ENCODE peak calls at places on chromosomes 5 and 9, in six cellular contexts. M is IMR-90; A is breast epithelium; E is neural crest cell; P is CD4-positive, alpha-beta T cell; J is AG10803. Q is an unnamed sample.

GRCh38 chr9:4798281-4798680 is 5.5 kb downstream of the RCL1 start:
- DNase-seq in M (no peak), A (no peak), E (no peak), P (no peak), J (no peak), Q (no peak)

GRCh38 chr5:173669483-173669882 is 53.0 kb upstream of the BOD1 start:
- DNase-seq in M (no peak), A (no peak), E (no peak), P (no peak), J (no peak), Q (no peak)

GRCh38 chr5:177112589-177113220 is 20.9 kb upstream of the NSD1 start:
- DNase-seq in M (no peak), A (no peak), E (no peak), P (no peak), J (no peak), Q (no peak)

GRCh38 chr5:21164425-21164824 is 1176.4 kb upstream of the CDH18 start:
- DNase-seq in M (no peak), A (no peak), E (no peak), P (no peak), J (no peak), Q (no peak)

GRCh38 chr5:1772634-1773033 is 27.0 kb downstream of the MRPL36 start:
- DNase-seq in M (peak; percentile 66), A (no peak), E (no peak), P (no peak), J (peak; percentile 48), Q (peak; percentile 33)

GRCh38 chr9:135152608-135153337 is 65.3 kb downstream of the OLFM1 start:
- DNase-seq in M (no peak), A (no peak), E (no peak), P (no peak), J (no peak), Q (no peak)

GRCh38 chr9:113541019-113541900 is 77.7 kb downstream of the RGS3 start:
- DNase-seq in M (peak; percentile 55), A (no peak), E (peak; percentile 47), P (no peak), J (peak; percentile 50), Q (peak; percentile 58)

GRCh38 chr5:173663810-173664526 is 47.5 kb upstream of the BOD1 start:
- DNase-seq in M (no peak), A (no peak), E (peak; percentile 38), P (no peak), J (no peak), Q (peak; percentile 10)

GRCh38 chr5:72314571-72315172 is 5.4 kb downstream of the MRPS27 start:
- DNase-seq in M (peak; percentile 82), A (no peak), E (no peak), P (no peak), J (peak; percentile 46), Q (peak; percentile 81)

GRCh38 chr9:119044801-119045200 is 324.4 kb downstream of the BRINP1 start:
- DNase-seq in M (no peak), A (no peak), E (no peak), P (no peak), J (peak; percentile 54), Q (no peak)

GRCh38 chr5:122007445-122008010 is 45.8 kb downstream of the SRFBP1 start:
- DNase-seq in M (no peak), A (no peak), E (no peak), P (no peak), J (no peak), Q (no peak)

GRCh38 chr5:93845376-93845775 is 104.0 kb upstream of the POU5F2 start:
- DNase-seq in M (no peak), A (no peak), E (no peak), P (no peak), J (no peak), Q (no peak)

GRCh38 chr5:93850311-93850710 is 108.9 kb upstream of the POU5F2 start:
- DNase-seq in M (no peak), A (no peak), E (no peak), P (no peak), J (no peak), Q (no peak)
- TF ChIP-seq CTCF in M (no peak), A (no peak), E (no peak), P (no peak), J (no peak), Q (no peak)

GRCh38 chr9:95268681-95269080 is 48.8 kb downstream of the FANCC start:
- DNase-seq in M (peak; percentile 41), A (no peak), E (no peak), P (no peak), J (peak; percentile 12), Q (peak; percentile 22)
- TF ChIP-seq CTCF in M (peak; percentile 49), A (no peak), E (no peak), P (peak; percentile 17), J (peak; percentile 37), Q (peak; percentile 52)

GRCh38 chr9:121989010-121989409 is 104.1 kb downstream of the TTLL11 start:
- DNase-seq in M (peak; percentile 39), A (no peak), E (no peak), P (no peak), J (no peak), Q (peak; percentile 52)
- TF ChIP-seq CTCF in M (peak; percentile 38), A (no peak), E (peak; percentile 32), P (no peak), J (peak; percentile 4), Q (peak; percentile 72)

GRCh38 chr5:5414999-5415398 is 7.5 kb upstream of the ICE1 start:
- DNase-seq in M (no peak), A (no peak), E (no peak), P (no peak), J (no peak), Q (no peak)
- TF ChIP-seq CTCF in M (no peak), A (no peak), E (no peak), P (no peak), J (no peak), Q (no peak)

DNA sequence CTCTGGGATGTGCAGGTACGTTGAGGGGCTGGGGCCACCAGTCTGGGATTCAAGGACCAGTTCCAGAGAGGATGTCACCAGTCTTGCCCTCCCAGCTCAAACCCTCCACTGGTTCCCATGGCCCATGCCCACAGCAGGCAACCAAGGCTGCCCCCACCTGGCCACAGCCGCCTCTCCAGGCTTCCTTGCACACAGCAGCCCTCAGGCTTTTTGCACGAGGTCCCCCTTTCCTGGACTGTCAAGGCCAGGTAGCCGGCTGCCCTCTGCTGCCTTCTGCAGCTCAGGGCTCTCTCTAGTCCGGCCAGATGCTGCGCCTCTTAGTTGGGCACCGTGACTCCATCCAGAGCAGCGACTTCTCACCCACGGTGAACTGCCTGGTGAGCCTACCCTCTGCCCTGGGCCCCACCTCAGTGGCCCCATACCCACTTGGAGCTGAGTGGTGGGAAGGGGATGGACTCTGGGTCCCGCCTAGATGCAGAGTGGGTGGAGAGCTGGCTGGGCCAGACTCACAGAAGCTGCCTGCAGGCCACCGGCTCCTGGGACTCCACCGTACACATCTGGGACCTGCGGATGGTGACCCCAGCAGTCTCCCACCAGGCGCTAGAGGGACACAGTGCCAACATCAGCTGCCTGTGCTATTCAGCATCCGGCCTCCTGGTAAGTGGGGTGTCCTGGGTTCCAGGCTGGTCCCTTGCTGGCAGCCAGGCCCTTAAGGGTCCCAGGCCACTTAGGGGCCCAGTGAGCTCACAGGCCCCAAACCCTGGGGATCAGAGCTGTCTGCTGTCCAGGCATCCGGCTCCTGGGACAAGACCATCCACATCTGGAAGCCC is 2.9 kb downstream of the WDR38 start:
- DNase-seq in M (no peak), A (no peak), E (no peak), P (no peak), J (no peak), Q (no peak)
- TF ChIP-seq CTCF in M (peak; percentile 47), A (no peak), E (peak; percentile 34), P (no peak), J (peak; percentile 39), Q (peak; percentile 59)

DNA sequence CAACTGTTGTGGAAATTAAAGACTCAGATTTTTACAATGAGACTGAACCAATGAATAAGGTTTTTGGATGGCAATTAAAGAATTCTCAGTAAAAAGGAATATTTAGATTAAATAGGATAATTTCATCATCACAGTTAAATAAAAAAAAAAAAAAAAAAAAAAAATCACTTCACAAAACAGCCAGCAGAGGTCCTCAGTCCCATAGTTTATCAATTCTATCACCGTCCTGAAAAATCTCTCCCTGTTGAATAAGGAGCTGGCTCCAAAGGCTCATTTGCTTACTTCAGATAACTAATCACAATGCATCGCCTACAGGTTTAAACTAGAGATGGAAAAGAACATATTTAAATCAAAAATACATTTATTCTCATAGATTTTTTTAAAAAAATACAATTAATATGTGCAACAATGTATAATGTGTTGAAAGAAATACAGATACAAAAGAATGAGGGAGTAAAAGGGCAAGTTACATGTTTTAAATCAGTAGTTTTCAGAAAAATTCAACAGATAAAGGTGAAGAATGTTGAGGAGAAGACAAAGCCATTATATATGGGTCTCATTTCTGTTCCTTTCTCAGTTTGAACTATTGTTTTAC is 175.8 kb upstream of the CHD1 start:
- DNase-seq in M (peak; percentile 30), A (no peak), E (no peak), P (no peak), J (peak; percentile 32), Q (peak; percentile 53)
- TF ChIP-seq CTCF in M (peak; percentile 65), A (no peak), E (peak; percentile 85), P (peak; percentile 83), J (peak; percentile 66), Q (peak; percentile 49)

DNA sequence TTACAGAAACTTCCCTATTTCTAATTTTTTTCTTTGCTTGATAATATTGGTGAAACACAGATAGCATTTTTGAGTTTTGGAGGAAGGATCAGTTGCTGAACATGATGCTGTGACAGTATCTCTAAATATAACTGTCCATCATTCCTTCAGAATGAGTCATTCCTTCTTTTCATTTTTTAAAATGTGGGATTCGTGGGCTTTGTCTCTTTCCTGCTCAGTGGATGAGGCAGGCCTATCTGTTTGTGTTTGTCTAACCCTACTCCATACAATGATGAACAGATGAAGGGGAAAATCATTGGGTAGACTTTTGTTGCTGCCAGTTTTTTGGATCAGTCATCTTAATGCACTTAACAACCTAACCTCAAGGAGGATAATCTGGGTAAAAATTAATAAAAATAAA is 15.7 kb upstream of the OR13C8 start:
- DNase-seq in M (no peak), A (no peak), E (no peak), P (no peak), J (peak; percentile 18), Q (peak; percentile 4)
- TF ChIP-seq CTCF in M (no peak), A (no peak), E (no peak), P (no peak), J (no peak), Q (no peak)

DNA sequence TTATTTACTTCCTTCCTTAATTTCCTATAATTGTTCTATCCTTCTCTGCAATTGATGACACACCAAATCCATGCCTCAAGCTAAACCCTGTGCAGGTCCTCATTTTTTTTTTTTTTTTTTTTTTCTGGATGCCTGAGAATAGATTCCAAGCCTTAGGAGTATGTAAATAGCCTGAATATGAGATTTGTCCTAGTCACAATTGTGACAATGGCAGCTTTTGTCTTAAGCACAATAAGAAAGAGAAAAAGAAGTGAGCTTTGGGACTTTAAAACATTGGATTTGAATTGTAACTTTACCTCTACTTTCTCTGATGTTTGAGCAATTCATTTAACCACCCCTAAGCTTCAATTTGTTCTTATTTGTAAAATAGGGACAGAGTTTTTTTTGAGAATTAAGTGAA is 280.5 kb downstream of the TUSC1 start:
- DNase-seq in M (no peak), A (no peak), E (no peak), P (no peak), J (no peak), Q (no peak)
- TF ChIP-seq CTCF in M (no peak), A (no peak), E (no peak), P (no peak), J (no peak), Q (no peak)

GRCh38 chr5:137312060-137312459 is 187.1 kb downstream of the SPOCK1 start:
- DNase-seq in M (no peak), A (no peak), E (no peak), P (no peak), J (no peak), Q (no peak)
- TF ChIP-seq CTCF in M (no peak), A (no peak), E (no peak), P (no peak), J (no peak), Q (no peak)